ENCODE peak calls at places on chromosomes 4 and X, in four cellular contexts. H is K562, T is GM12878, Y is HepG2. I is an unnamed sample.

GRCh38 chr4:83631066-83631465 is 95.2 kb downstream of the GPAT3 start:
- DNase-seq in H (no peak), Y (no peak), T (no peak), I (no peak)

GRCh38 chr4:106149911-106150310 is 166.1 kb downstream of the TBCK start:
- DNase-seq in H (no peak), Y (no peak), T (no peak), I (no peak)

GRCh38 chrX:96835660-96836289 is 47.9 kb upstream of the RPA4 start:
- DNase-seq in Y (no peak), H (no peak), T (peak; percentile 59), I (no peak)

GRCh38 chr4:56619160-56619559 is 61.9 kb downstream of the HOPX start:
- DNase-seq in H (no peak), Y (no peak), T (no peak), I (no peak)

GRCh38 chrX:73668779-73669178 is 105.8 kb downstream of the CHIC1 start:
- DNase-seq in H (no peak), Y (no peak), T (no peak), I (no peak)

GRCh38 chrX:134747006-134747405 is 88.7 kb upstream of the PLAC1 start:
- DNase-seq in Y (no peak), H (no peak), T (no peak), I (no peak)

GRCh38 chr4:163165217-163166017 is 1.3 kb downstream of the NAF1 start:
- DNase-seq in Y (no peak), H (peak; percentile 29), T (no peak), I (no peak)

GRCh38 chrX:9614016-9614415 is 149.2 kb downstream of the TBL1X start:
- DNase-seq in Y (no peak), H (no peak), T (no peak), I (no peak)

GRCh38 chr4:68342139-68342538 is 7.8 kb downstream of the YTHDC1 start:
- DNase-seq in H (peak; percentile 44), Y (no peak), T (no peak), I (no peak)

GRCh38 chr4:109275346-109275745 is 27.1 kb downstream of the COL25A1 start:
- DNase-seq in H (no peak), Y (no peak), T (no peak), I (no peak)

GRCh38 chr4:184748251-184748652 is 14.4 kb upstream of the CENPU start:
- DNase-seq in H (no peak), T (no peak), Y (no peak), I (no peak)

GRCh38 chr4:168647976-168648375 is 151.1 kb downstream of the PALLD start:
- DNase-seq in T (no peak), H (no peak), Y (no peak), I (no peak)

GRCh38 chr4:123037809-123038208 is 115.4 kb upstream of the NUDT6 start:
- DNase-seq in H (peak; percentile 13), T (no peak), Y (peak; percentile 84), I (no peak)

GRCh38 chrX:30308263-30309138 is 689 bp downstream of the NR0B1 start:
- DNase-seq in Y (no peak), T (no peak), H (no peak), I (peak; percentile 42)

GRCh38 chr4:33482773-33483172 is 2761.5 kb downstream of the ARAP2 start:
- DNase-seq in T (no peak), Y (no peak), H (no peak), I (no peak)

GRCh38 chrX:45806410-45807121 is 605.9 kb upstream of the DIPK2B start:
- DNase-seq in T (peak; percentile 5), Y (no peak), H (no peak), I (no peak)

GRCh38 chrX:8755116-8755515 is 23.2 kb upstream of the ANOS1 start:
- DNase-seq in H (peak; percentile 3), Y (no peak), T (no peak), I (peak; percentile 43)

GRCh38 chr4:23022032-23022431 is 329.3 kb downstream of the GBA3 start:
- DNase-seq in T (no peak), Y (no peak), H (no peak), I (no peak)

GRCh38 chrX:47556045-47556623 is 4.9 kb upstream of the ARAF start:
- DNase-seq in T (peak; percentile 68), Y (no peak), H (peak; percentile 82), I (peak; percentile 79)

GRCh38 chr4:182929296-182929695 is 12.1 kb upstream of the DCTD start:
- DNase-seq in Y (peak; percentile 39), H (no peak), T (no peak), I (no peak)

GRCh38 chrX:11423362-11423818 is 130.2 kb downstream of the AMELX start:
- DNase-seq in H (peak; percentile 89), Y (no peak), T (peak; percentile 17), I (no peak)

GRCh38 chr4:171813195-171813955 is at the start of gene GALNTL6:
- DNase-seq in T (no peak), Y (no peak), H (no peak), I (peak; percentile 48)

GRCh38 chr4:34619531-34620109 is 1624.7 kb downstream of the ARAP2 start:
- DNase-seq in H (no peak), T (no peak), Y (no peak), I (no peak)

GRCh38 chrX:12240491-12240890 is 102.2 kb downstream of the FRMPD4 start:
- DNase-seq in H (no peak), T (no peak), Y (no peak), I (no peak)

GRCh38 chrX:41889317-41890025 is 33.9 kb downstream of the CASK start:
- DNase-seq in H (no peak), Y (peak; percentile 44), T (no peak), I (no peak)

GRCh38 chr4:13966241-13967195 is 339.0 kb upstream of the BOD1L1 start:
- DNase-seq in T (no peak), Y (no peak), H (no peak), I (peak; percentile 19)

GRCh38 chrX:40866878-40867277 is 131.5 kb upstream of the MED14 start:
- DNase-seq in Y (no peak), T (no peak), H (no peak), I (no peak)

GRCh38 chrX:13662537-13662841 is 9.5 kb downstream of the TCEANC start:
- DNase-seq in H (no peak), Y (no peak), T (no peak), I (no peak)

GRCh38 chrX:45515262-45516215 is 314.9 kb upstream of the DIPK2B start:
- DNase-seq in Y (peak; percentile 71), T (no peak), H (peak; percentile 21), I (peak; percentile 14)

GRCh38 chr4:37666625-37667071 is 19.5 kb downstream of the RELL1 start:
- DNase-seq in H (peak; percentile 13), Y (peak; percentile 61), T (no peak), I (no peak)

GRCh38 chrX:23012162-23012561 is 12.4 kb downstream of the DDX53 start:
- DNase-seq in Y (no peak), H (no peak), T (no peak), I (no peak)

GRCh38 chrX:129930941-129931410 is 25.0 kb downstream of the UTP14A start:
- DNase-seq in H (peak; percentile 15), Y (no peak), T (no peak), I (no peak)

GRCh38 chr4:128862608-128863313 is 53.3 kb downstream of the JADE1 start:
- DNase-seq in H (no peak), T (peak; percentile 63), Y (no peak), I (no peak)

GRCh38 chrX:54921427-54922021 is 900 bp downstream of the TRO start:
- DNase-seq in Y (peak; percentile 40), T (no peak), H (no peak), I (peak; percentile 75)

GRCh38 chr4:140005699-140006098 is 148.3 kb downstream of the MAML3 start:
- DNase-seq in T (no peak), H (no peak), Y (no peak), I (no peak)

GRCh38 chrX:134002921-134003615 is 17.7 kb upstream of the GPC3 start:
- DNase-seq in H (no peak), T (no peak), Y (no peak), I (no peak)

GRCh38 chr4:2330119-2331042 is 68.5 kb upstream of the MXD4 start:
- DNase-seq in H (no peak), Y (no peak), T (no peak), I (no peak)

GRCh38 chr4:152808670-152809069 is 28.9 kb downstream of the ARFIP1 start:
- DNase-seq in T (no peak), H (no peak), Y (peak; percentile 10), I (peak; percentile 32)

GRCh38 chr4:128573781-128574508 is 235.6 kb upstream of the JADE1 start:
- DNase-seq in Y (peak; percentile 70), H (no peak), T (no peak), I (no peak)

GRCh38 chr4:60173103-60173502 is 1027.0 kb upstream of the ADGRL3 start:
- DNase-seq in H (no peak), Y (no peak), T (no peak), I (no peak)
- TF ChIP-seq NR2C2 in H (no peak), Y (no peak), T (no peak), I (no peak)

GRCh38 chr4:72205831-72206230 is 174.0 kb downstream of the NPFFR2 start:
- DNase-seq in Y (no peak), H (no peak), T (no peak), I (no peak)
- TF ChIP-seq USF2 in Y (no peak), H (no peak), T (no peak), I (no peak)

GRCh38 chr4:28792917-28793597 is 1927.1 kb upstream of the PCDH7 start:
- DNase-seq in H (no peak), T (no peak), Y (no peak), I (no peak)

GRCh38 chr4:28787947-28788346 is 1927.3 kb downstream of the STIM2 start:
- DNase-seq in Y (no peak), T (no peak), H (no peak), I (no peak)

GRCh38 chr4:28784188-28784587 is 1923.5 kb downstream of the STIM2 start:
- DNase-seq in T (no peak), Y (no peak), H (no peak), I (no peak)

DNA sequence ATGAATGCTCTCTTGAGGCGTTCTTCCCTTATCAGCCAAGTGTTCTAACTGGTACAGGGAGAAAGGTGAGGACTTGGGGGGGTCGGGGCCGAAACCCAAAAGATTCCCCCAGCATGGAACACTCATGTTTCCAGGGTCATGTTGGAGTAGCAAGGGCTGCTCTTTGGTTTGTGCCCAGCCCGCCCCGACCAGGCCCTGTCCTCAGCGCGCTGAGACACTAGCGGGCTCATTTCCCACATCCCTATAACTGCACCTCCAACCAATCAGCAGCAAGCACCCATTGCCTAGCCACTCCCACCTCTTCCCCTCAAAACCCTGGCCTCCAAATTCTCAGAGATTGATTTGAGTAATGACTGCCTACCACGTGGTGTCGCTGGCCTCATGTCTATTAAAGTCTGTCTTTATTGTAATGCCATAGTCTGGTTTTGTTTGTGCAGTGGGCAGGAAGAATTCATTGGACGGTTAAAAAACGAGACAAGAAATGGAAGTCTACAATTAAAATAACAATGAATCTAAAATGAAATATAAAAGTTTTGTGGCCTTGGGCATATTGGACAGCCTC is 1928.4 kb downstream of the STIM2 start:
- DNase-seq in H (no peak), Y (no peak), T (no peak), I (no peak)
- TF ChIP-seq ATF2 in H (no peak), Y (no peak), T (no peak), I (no peak)

DNA sequence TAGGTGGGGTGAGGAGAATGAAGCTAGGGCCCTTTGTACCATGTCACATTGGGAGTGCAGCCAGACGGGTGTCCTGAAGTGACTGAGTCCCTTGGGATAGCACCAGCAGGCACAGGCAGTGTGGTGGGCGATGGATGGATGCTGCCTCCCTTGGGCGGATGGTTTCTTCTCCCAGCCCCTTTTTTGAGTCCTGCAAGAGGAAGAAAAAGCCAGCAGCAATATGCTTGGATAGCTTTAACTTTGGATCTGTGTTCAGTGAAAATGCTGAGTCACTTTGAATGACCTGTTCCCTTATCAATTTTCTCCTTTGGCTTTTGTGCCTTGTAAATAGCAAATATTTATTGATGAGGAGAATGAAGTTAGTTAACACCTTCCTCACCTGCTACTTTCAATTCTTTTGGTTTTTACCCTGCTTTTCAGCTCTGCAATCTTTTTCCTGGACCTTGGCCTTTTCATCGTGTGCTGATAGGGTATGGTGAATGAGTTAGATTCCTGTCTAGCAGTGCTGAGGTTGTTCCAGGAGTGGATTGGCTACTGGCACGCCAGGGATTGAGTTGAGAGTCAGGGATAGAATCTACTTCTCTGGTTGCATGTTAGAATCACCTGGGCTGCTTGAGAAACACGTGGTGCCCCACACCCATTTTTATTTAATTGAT is 10.2 kb downstream of the DCUN1D4 start:
- DNase-seq in H (peak; percentile 27), Y (peak; percentile 71), T (no peak), I (no peak)
- TF ChIP-seq NR2C2 in H (no peak), Y (no peak), T (no peak), I (no peak)

I was measured in WTC11.